ENCODE peak calls at places on chromosome 20, in four cellular contexts. Y is stomach, U is adrenal gland, Z is tibial nerve. I is an unnamed sample. For H3K36me3, the result is how much of the 10 kb centered on the place peaks cover.

GRCh38 chr20:38748863-38749153 is 548 bp downstream of the ACTR5 start:
- DNase-seq in Y (no peak), U (no peak), Z (no peak), I (no peak)

GRCh38 chr20:24951536-24952047 is 2.5 kb downstream of the CST7 start:
- DNase-seq in U (no peak), Z (no peak), Y (peak), I (no peak)

GRCh38 chr20:38542994-38543906 is 37.7 kb upstream of the ADIG start:
- DNase-seq in Z (no peak), Y (no peak), U (no peak), I (no peak)

GRCh38 chr20:19903168-19903676 is 113.9 kb upstream of the NAA20 start:
- DNase-seq in Y (peak), U (no peak), Z (no peak), I (no peak)

GRCh38 chr20:1186367-1186991 is 1.7 kb upstream of the TMEM74B start:
- DNase-seq in Z (no peak), Y (no peak), U (no peak), I (no peak)

GRCh38 chr20:237479-237878 is 10.4 kb downstream of the DEFB129 start:
- DNase-seq in Z (no peak), Y (no peak), U (peak), I (no peak)

GRCh38 chr20:50194831-50195523 is 4.3 kb downstream of the CEBPB start:
- DNase-seq in Y (no peak), Z (no peak), U (peak), I (no peak)

GRCh38 chr20:17612975-17613327 is 43.1 kb downstream of the DSTN start:
- DNase-seq in U (no peak), Y (no peak), Z (no peak), I (no peak)

GRCh38 chr20:3995749-3996305 is 19.5 kb downstream of the RNF24 start:
- DNase-seq in Y (no peak), Z (no peak), U (no peak), I (no peak)

GRCh38 chr20:2331092-2331491 is 35.3 kb downstream of the TGM3 start:
- DNase-seq in U (no peak), Y (no peak), Z (no peak), I (no peak)

GRCh38 chr20:11797161-11797560 is 120.5 kb upstream of the BTBD3 start:
- DNase-seq in Y (no peak), Z (no peak), U (peak), I (no peak)

GRCh38 chr20:32538526-32538918 is 46.6 kb downstream of the NOL4L start:
- DNase-seq in U (no peak), Z (no peak), Y (no peak), I (no peak)

GRCh38 chr20:57008217-57008616 is 258.2 kb downstream of the BMP7 start:
- DNase-seq in Y (no peak), Z (no peak), U (no peak), I (no peak)

GRCh38 chr20:25309395-25310267 is 61.7 kb downstream of the PYGB start:
- DNase-seq in Y (peak), U (peak), Z (peak), I (peak)

GRCh38 chr20:52105573-52106422 is 85.8 kb downstream of the ZFP64 start:
- DNase-seq in U (no peak), Y (no peak), Z (no peak), I (no peak)

GRCh38 chr20:37956099-37956498 is 53.2 kb downstream of the VSTM2L start:
- DNase-seq in U (no peak), Y (no peak), Z (no peak), I (no peak)

GRCh38 chr20:15768370-15768741 is 804.9 kb downstream of the KIF16B start:
- DNase-seq in Y (no peak), U (no peak), Z (no peak), I (no peak)

GRCh38 chr20:59987135-59987534 is 28.9 kb downstream of the CDH26 start:
- DNase-seq in Y (no peak), U (no peak), Z (no peak), I (no peak)

GRCh38 chr20:2365666-2366065 is 15.0 kb upstream of the TGM6 start:
- DNase-seq in Z (no peak), Y (no peak), U (no peak), I (no peak)

GRCh38 chr20:49572857-49573256 is 4.9 kb upstream of the PTGIS start:
- DNase-seq in U (no peak), Z (no peak), Y (no peak), I (no peak)

GRCh38 chr20:40860487-40860902 is 168.1 kb upstream of the TOP1 start:
- DNase-seq in U (peak), Y (no peak), Z (no peak), I (no peak)

GRCh38 chr20:46365483-46366215 is 40.8 kb downstream of the ELMO2 start:
- DNase-seq in U (no peak), Z (no peak), Y (no peak), I (no peak)

GRCh38 chr20:46367234-46367633 is 39.2 kb downstream of the ELMO2 start:
- DNase-seq in U (no peak), Y (no peak), Z (no peak), I (no peak)

GRCh38 chr20:46368902-46369268 is 37.5 kb downstream of the ELMO2 start:
- DNase-seq in Z (no peak), Y (no peak), U (no peak), I (no peak)

GRCh38 chr20:46366826-46367225 is 39.6 kb downstream of the ELMO2 start:
- DNase-seq in U (no peak), Z (no peak), Y (no peak), I (no peak)

DNA sequence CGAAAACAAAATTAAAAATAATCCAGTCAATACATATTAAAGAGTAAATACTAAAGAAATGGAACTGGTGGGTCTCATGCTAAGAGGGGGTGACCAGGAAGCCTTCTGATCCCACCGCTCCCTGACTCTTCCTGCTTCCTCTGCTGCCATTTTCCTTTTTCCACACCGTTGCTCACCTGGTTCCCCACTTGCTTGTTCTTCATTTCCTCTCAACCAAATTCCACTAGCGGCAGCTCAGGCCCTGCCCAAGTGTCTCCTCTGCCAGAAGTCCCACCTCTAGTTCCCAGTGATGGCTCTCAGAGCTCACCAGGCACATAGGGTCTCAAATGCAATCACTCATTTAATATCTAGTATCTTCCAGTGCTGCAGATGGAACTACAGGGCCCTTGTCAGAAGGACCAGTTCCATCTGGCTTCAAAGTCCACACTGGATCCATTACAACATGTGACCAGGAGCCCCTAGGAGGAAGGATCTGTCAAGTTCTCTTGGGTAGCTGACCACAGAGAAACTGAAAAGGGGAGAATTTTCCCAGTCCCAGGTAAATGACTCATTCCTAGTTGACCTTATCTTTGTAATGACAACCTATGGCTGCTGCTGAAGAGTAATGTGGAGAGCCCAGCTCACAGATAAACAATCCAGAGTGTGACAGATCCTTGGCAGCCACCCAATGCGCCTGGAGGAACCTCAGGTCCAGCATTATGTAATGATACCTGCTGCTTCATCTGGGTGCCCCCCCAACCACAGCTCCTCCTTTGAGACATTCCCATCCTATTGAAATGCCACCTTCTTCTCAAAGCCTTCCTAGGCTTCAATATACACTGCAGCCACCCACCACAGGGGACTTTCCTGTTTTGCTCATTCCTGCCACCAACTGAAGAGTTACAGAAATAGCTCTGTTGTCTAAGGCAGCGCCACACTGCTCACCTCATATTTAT is 38.2 kb downstream of the ELMO2 start:
- DNase-seq in Y (no peak), U (no peak), Z (no peak), I (no peak)
- H3K36me3 ChIP-seq in Y (half or more), U (under half), Z (half or more), I (under half)

GRCh38 chr20:36498386-36499179 is 42.7 kb upstream of the MYL9 start:
- DNase-seq in Y (no peak), U (no peak), Z (no peak), I (no peak)
- TF ChIP-seq CTCF in Y (no peak), U (no peak), Z (no peak), I (no peak)

GRCh38 chr20:63357921-63358905 is 2.9 kb downstream of the CHRNA4 start:
- DNase-seq in Y (peak), Z (no peak), U (no peak), I (no peak)
- TF ChIP-seq POLR2A in Y (no peak), Z (no peak), U (no peak), I (no peak)

DNA sequence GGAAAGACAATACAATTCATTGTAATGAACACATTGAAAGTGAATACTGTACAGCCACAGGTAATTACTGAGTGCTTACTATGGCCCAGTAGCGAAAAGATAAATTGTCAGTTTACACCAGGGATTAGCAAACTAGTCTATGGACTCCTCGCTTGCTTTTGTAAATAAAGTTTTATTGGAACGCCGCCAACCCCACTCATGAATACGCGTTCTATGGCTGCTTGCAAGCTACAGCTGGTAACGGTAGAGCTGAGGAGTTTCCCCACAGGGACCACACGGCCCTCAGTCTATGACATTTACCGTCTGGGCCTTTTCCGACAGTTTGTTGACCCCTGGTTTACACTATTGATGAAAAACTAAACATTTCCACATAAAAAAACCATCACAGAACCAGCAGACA is 24.2 kb downstream of the LAMA5 start:
- DNase-seq in Y (no peak), U (no peak), Z (no peak), I (no peak)
- H3K36me3 ChIP-seq in Y (half or more), U (under half), Z (half or more), I (under half)

GRCh38 chr20:45021626-45022025 is 55.3 kb downstream of the STK4 start:
- DNase-seq in Y (no peak), U (no peak), Z (no peak), I (no peak)

GRCh38 chr20:45017859-45018258 is 51.5 kb downstream of the STK4 start:
- DNase-seq in Z (no peak), Y (no peak), U (no peak), I (no peak)

GRCh38 chr20:45019027-45019763 is 52.9 kb downstream of the STK4 start:
- DNase-seq in Z (no peak), Y (no peak), U (no peak), I (no peak)

GRCh38 chr20:45019764-45020126 is 53.4 kb downstream of the STK4 start:
- DNase-seq in U (no peak), Z (no peak), Y (no peak), I (no peak)

GRCh38 chr20:45020236-45020886 is 54.0 kb downstream of the STK4 start:
- DNase-seq in Y (no peak), Z (no peak), U (no peak), I (no peak)
- TF ChIP-seq CTCF in Y (no peak), Z (no peak), U (no peak), I (no peak)

GRCh38 chr20:36574278-36575065 is 1.1 kb downstream of the TGIF2 start:
- DNase-seq in Y (peak), Z (peak), U (peak), I (peak)
- TF ChIP-seq POLR2A in Y (no peak), Z (no peak), U (no peak), I (peak)

I was measured in uterus.